ENCODE peak calls at places on chromosomes 7 and 10, in four cellular contexts. X is HepG2, P is stomach, K is A549. J is an unnamed sample.

GRCh38 chr7:137874390-137874789 is 27.6 kb upstream of the DGKI start:
- DNase-seq in P (no peak), X (no peak), K (no peak), J (no peak)

GRCh38 chr10:113305871-113306270 is 247.0 kb upstream of the HABP2 start:
- DNase-seq in P (no peak), X (no peak), K (no peak), J (no peak)

GRCh38 chr10:118712930-118713634 is 41.7 kb downstream of the CACUL1 start:
- DNase-seq in P (no peak), X (no peak), K (no peak), J (no peak)

GRCh38 chr10:116723428-116724281 is 18.7 kb downstream of the HSPA12A start:
- DNase-seq in P (no peak), X (no peak), K (no peak), J (no peak)

GRCh38 chr10:27742926-27743735 is 2.5 kb downstream of the MKX start:
- DNase-seq in K (no peak), X (no peak), P (peak; percentile 34), J (peak; percentile 42)

GRCh38 chr7:29457141-29457561 is 106.5 kb upstream of the PRR15 start:
- DNase-seq in X (no peak), P (no peak), K (no peak), J (no peak)

GRCh38 chr7:55019329-55019690 is 493 bp downstream of the EGFR start:
- DNase-seq in P (peak; percentile 78), X (no peak), K (peak; percentile 43), J (peak; percentile 76)

GRCh38 chr10:93766918-93767317 is 9.2 kb downstream of the LGI1 start:
- DNase-seq in P (no peak), K (no peak), X (no peak), J (no peak)

GRCh38 chr10:66931340-66931948 is 5.6 kb downstream of the LRRTM3 start:
- DNase-seq in P (no peak), X (peak; percentile 43), K (peak; percentile 8), J (no peak)

GRCh38 chr7:127081539-127081938 is 171.2 kb downstream of the GRM8 start:
- DNase-seq in K (no peak), P (no peak), X (no peak), J (no peak)

GRCh38 chr10:33899578-33900531 is 565.4 kb upstream of the NRP1 start:
- DNase-seq in P (no peak), K (no peak), X (peak; percentile 55), J (no peak)

GRCh38 chr10:130181858-130182257 is 45.7 kb downstream of the GLRX3 start:
- DNase-seq in P (no peak), X (no peak), K (no peak), J (no peak)

GRCh38 chr10:25026463-25026862 is 10.1 kb downstream of the THNSL1 start:
- DNase-seq in K (no peak), P (no peak), X (no peak), J (no peak)

GRCh38 chr7:159104188-159105030 is 40.3 kb downstream of the VIPR2 start:
- DNase-seq in X (no peak), P (no peak), K (no peak), J (peak; percentile 12)

GRCh38 chr10:57535306-57535705 is 732.4 kb downstream of the IPMK start:
- DNase-seq in P (no peak), K (no peak), X (no peak), J (no peak)

GRCh38 chr10:124719213-124719851 is 24.8 kb downstream of the FAM53B start:
- DNase-seq in K (no peak), X (no peak), P (peak; percentile 60), J (no peak)

GRCh38 chr7:114422478-114423217 is 8.0 kb downstream of the FOXP2 start:
- DNase-seq in K (no peak), X (no peak), P (no peak), J (no peak)
- TF ChIP-seq CTCF in K (no peak), X (no peak), P (no peak), J (no peak)

GRCh38 chr7:135147899-135148721 is at the start of gene TMEM140:
- DNase-seq in P (peak; percentile 64), K (no peak), X (peak; percentile 94), J (peak; percentile 61)
- TF ChIP-seq POLR2A in P (no peak), K (no peak), X (peak; percentile 66), J (peak; percentile 50)

GRCh38 chr7:41731486-41732278 is 28.8 kb upstream of the INHBA start:
- DNase-seq in K (no peak), X (no peak), P (no peak), J (no peak)

GRCh38 chr7:41730668-41731067 is 27.8 kb upstream of the INHBA start:
- DNase-seq in P (no peak), K (no peak), X (no peak), J (no peak)

GRCh38 chr7:41733063-41733398 is 30.1 kb upstream of the INHBA start:
- DNase-seq in K (no peak), X (no peak), P (no peak), J (no peak)

DNA sequence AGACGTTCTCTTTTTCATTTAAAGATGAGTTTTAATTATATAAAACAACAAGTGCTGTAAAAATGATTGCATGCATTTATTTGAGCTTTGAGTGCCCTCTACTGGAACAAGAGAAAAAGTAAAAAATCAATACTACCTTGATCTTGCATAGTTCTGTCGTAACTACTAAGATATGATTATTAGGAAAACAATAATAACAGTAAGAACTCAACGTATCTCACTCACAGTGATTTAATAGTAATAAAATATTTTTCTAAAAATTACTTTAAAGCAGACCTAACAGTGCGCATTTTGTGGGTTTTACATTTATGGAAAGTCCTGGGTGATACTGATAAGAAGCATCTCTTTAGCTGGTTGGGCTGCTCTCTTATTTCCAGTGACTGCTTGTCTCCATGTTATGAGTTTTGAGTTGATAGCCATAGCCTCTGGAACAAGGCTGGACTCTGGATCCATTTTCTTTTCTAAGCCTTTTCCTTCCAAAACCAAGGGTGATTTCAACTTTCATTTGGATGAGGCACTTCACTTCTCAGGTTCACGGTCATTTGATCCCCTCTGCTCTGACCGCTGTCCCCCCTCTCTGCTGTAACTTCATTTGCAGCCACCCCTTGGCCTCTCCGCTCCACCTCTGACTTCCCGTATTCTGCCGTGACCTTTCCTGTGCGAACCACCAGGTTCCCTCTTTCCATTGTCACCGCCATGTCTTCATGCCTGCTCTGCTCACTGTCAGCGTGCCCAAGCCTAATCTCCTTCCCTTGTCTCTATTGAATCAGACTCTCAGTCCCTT is 29.6 kb upstream of the INHBA start:
- DNase-seq in X (no peak), P (no peak), K (no peak), J (no peak)
- TF ChIP-seq CTCF in X (peak; percentile 35), P (peak; percentile 21), K (peak; percentile 46), J (peak; percentile 42)

GRCh38 chr10:71638577-71639411 is 80.8 kb downstream of the C10orf105 start:
- DNase-seq in P (peak; percentile 47), X (peak; percentile 68), K (no peak), J (no peak)
- TF ChIP-seq POLR2A in P (no peak), X (peak; percentile 22), K (no peak), J (no peak)

GRCh38 chr7:121493553-121493952 is 97.4 kb upstream of the FAM3C start:
- DNase-seq in P (no peak), X (no peak), K (no peak), J (no peak)
- TF ChIP-seq CTCF in P (no peak), X (no peak), K (no peak), J (no peak)

DNA sequence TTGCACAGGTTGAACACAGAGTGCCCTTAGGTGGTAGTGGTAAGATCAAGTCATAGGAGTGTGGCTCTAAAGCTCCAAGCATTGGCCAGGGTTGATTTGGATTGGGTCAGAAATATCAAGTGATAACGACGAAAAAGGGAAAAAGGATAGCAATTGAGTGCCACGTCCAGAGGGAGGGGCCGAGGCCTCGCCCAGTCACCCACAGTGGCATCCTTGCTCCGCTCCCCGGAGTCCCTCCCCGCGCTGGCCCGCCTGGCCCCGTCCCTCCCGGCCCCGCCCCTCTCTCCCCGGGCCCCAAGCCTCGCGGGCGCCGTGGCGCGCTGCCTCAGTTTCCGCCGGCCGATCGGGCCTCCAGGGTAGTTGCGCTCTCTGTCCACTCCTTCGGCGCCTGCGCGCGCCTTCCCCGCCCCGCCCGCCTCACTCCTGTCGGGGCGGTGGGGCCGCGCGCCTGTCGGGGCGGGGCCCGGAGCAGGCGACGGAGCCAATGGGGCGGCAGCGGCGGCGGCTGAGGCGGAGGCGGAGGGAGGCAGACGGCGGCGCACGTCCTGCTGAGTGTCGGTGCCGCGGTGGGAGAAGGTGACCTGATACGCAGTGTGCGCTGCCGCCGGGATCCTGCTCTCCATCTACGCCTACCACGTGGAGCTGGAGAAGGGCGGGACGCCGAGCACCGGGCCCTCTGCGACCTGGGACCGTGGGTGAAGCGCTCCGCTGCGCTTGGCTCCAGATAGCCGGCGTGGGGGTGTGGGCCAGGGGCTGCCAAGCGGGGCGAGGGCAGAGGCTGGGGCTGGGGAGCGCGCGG is 209.1 kb upstream of the ZNF722 start:
- DNase-seq in X (no peak), P (no peak), K (no peak), J (no peak)
- TF ChIP-seq POLR2A in X (no peak), P (no peak), K (no peak), J (no peak)

GRCh38 chr7:100827330-100828226 is at the start of gene EPHB4:
- DNase-seq in X (peak; percentile 90), P (peak; percentile 85), K (peak; percentile 73), J (peak; percentile 95)
- TF ChIP-seq CTCF in X (peak; percentile 85), P (no peak), K (peak; percentile 64), J (peak; percentile 56)

DNA sequence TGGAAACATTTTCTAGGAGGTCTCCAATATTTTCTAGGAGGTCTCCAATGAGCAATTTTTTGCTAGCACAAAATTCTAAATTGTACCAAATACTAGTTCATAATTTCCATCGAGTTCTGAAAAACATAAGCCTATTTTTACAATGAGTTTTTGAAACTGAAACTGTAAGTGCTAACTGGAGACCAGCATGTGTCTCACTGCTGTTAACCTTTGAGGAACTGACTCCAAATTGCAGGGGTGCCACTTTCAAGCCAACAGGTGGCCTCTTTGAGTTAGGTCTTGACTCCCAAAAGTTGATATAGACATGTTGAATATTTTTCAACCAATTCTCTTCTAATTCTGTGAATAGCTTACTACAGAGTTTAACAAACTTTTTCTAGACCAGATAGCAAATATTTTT is 58.8 kb downstream of the CAV1 start:
- DNase-seq in K (no peak), P (no peak), X (no peak), J (no peak)
- TF ChIP-seq POLR2A in K (no peak), P (no peak), X (no peak), J (no peak)

GRCh38 chr10:95284807-95285206 is 6.0 kb downstream of the PDLIM1 start:
- DNase-seq in X (no peak), K (no peak), P (no peak), J (no peak)
- TF ChIP-seq CTCF in X (no peak), K (no peak), P (no peak), J (no peak)

J was measured in uterus.